ENCODE peak calls at places on chromosomes 6 and 20, in four cellular contexts. C, J, F and M are unnamed samples.

GRCh38 chr6:166620478-166621113 is 6.5 kb downstream of the RPS6KA2 start:
- DNase-seq in C (no peak), J (no peak), F (peak; percentile 6), M (no peak)

GRCh38 chr6:37279366-37280134 is 21.6 kb upstream of the TMEM217 start:
- DNase-seq in J (no peak), F (no peak), C (no peak), M (no peak)

GRCh38 chr20:36149469-36149868 is 5.1 kb upstream of the EPB41L1 start:
- DNase-seq in F (peak; percentile 59), C (no peak), J (no peak), M (no peak)

GRCh38 chr20:53579581-53580375 is 13.9 kb downstream of the ZNF217 start:
- DNase-seq in C (no peak), F (no peak), J (no peak), M (no peak)

GRCh38 chr6:143236151-143236788 is 175.6 kb downstream of the AIG1 start:
- DNase-seq in F (peak; percentile 58), C (peak; percentile 38), J (peak; percentile 15), M (no peak)

GRCh38 chr6:108804976-108805375 is 43.2 kb upstream of the ARMC2 start:
- DNase-seq in F (no peak), J (no peak), C (no peak), M (no peak)

GRCh38 chr6:28269492-28269891 is 2.5 kb downstream of the ZSCAN26 start:
- DNase-seq in J (no peak), F (no peak), C (no peak), M (no peak)

GRCh38 chr6:85403331-85404015 is 46.4 kb upstream of the NT5E start:
- DNase-seq in J (no peak), C (no peak), F (no peak), M (no peak)

GRCh38 chr20:32753731-32754130 is 8.5 kb upstream of the DNMT3B start:
- DNase-seq in F (no peak), C (no peak), J (no peak), M (no peak)

GRCh38 chr20:19056909-19057308 is 155.5 kb upstream of the SLC24A3 start:
- DNase-seq in J (no peak), F (no peak), C (no peak), M (no peak)

GRCh38 chr20:7851031-7851490 is 89.2 kb downstream of the HAO1 start:
- DNase-seq in J (no peak), F (no peak), C (no peak), M (no peak)

GRCh38 chr6:54602591-54602990 is 244.0 kb upstream of the FAM83B start:
- DNase-seq in J (no peak), C (no peak), F (no peak), M (no peak)

GRCh38 chr20:1833728-1834726 is 61.2 kb upstream of the SIRPA start:
- DNase-seq in J (no peak), C (no peak), F (no peak), M (no peak)

GRCh38 chr6:1856381-1856780 is 246.7 kb downstream of the FOXC1 start:
- DNase-seq in J (peak; percentile 30), C (no peak), F (peak; percentile 26), M (no peak)

GRCh38 chr6:37987008-37987407 is 167.5 kb downstream of the ZFAND3 start:
- DNase-seq in C (no peak), J (no peak), F (no peak), M (no peak)

GRCh38 chr20:46415773-46416172 is 9.4 kb upstream of the ELMO2 start:
- DNase-seq in F (no peak), C (no peak), J (no peak), M (no peak)

GRCh38 chr6:140970485-140970884 is 1162.2 kb upstream of the GJE1 start:
- DNase-seq in C (no peak), J (no peak), F (no peak), M (no peak)

GRCh38 chr20:58359441-58359840 is 29.6 kb upstream of the VAPB start:
- DNase-seq in J (no peak), C (no peak), F (no peak), M (no peak)

GRCh38 chr6:117272032-117272866 is 6.9 kb downstream of the VGLL2 start:
- DNase-seq in F (no peak), C (peak; percentile 33), J (no peak), M (no peak)

GRCh38 chr6:52667572-52667971 is 3.3 kb upstream of the TMEM14A start:
- DNase-seq in F (no peak), J (no peak), C (no peak), M (no peak)

GRCh38 chr20:39849664-39850063 is 839.4 kb downstream of the MAFB start:
- DNase-seq in J (peak; percentile 57), F (peak; percentile 86), C (no peak), M (no peak)

GRCh38 chr6:48071833-48072232 is 39.2 kb downstream of the PTCHD4 start:
- DNase-seq in F (no peak), J (no peak), C (no peak), M (no peak)

GRCh38 chr20:17885544-17885943 is 83.0 kb downstream of the SNX5 start:
- DNase-seq in C (no peak), F (no peak), J (no peak), M (no peak)

GRCh38 chr6:10595731-10596664 is 74.8 kb downstream of the GCNT2 start:
- DNase-seq in F (no peak), J (no peak), C (peak; percentile 66), M (no peak)

GRCh38 chr6:7201732-7202541 is 94.2 kb downstream of the RREB1 start:
- DNase-seq in J (no peak), F (no peak), C (no peak), M (no peak)

GRCh38 chr20:801678-802077 is 31.8 kb upstream of the FAM110A start:
- DNase-seq in J (no peak), F (no peak), C (no peak), M (no peak)

GRCh38 chr20:805713-806112 is 27.8 kb upstream of the FAM110A start:
- DNase-seq in J (no peak), F (no peak), C (no peak), M (no peak)
- H3K9me3 ChIP-seq in J (no peaks in the 10 kb centered on the region), F (no peaks in the 10 kb centered on the region), C (no peaks in the 10 kb centered on the region), M (peaks cover 3% of the 10 kb centered on the region)

GRCh38 chr20:21707999-21708737 is 2.7 kb downstream of the PAX1 start:
- DNase-seq in J (no peak), C (no peak), F (no peak), M (no peak)

GRCh38 chr20:21710863-21711431 is 5.5 kb downstream of the PAX1 start:
- DNase-seq in F (no peak), C (no peak), J (no peak), M (no peak)

GRCh38 chr20:21710341-21710740 is 4.9 kb downstream of the PAX1 start:
- DNase-seq in F (no peak), J (no peak), C (no peak), M (no peak)

GRCh38 chr20:21708738-21709534 is 3.5 kb downstream of the PAX1 start:
- DNase-seq in J (no peak), F (no peak), C (no peak), M (no peak)

GRCh38 chr20:21709535-21709904 is 4.1 kb downstream of the PAX1 start:
- DNase-seq in C (no peak), F (no peak), J (no peak), M (no peak)
- H3K9me3 ChIP-seq in C (no peaks in the 10 kb centered on the region), F (no peaks in the 10 kb centered on the region), J (no peaks in the 10 kb centered on the region), M (no peaks in the 10 kb centered on the region)

DNA sequence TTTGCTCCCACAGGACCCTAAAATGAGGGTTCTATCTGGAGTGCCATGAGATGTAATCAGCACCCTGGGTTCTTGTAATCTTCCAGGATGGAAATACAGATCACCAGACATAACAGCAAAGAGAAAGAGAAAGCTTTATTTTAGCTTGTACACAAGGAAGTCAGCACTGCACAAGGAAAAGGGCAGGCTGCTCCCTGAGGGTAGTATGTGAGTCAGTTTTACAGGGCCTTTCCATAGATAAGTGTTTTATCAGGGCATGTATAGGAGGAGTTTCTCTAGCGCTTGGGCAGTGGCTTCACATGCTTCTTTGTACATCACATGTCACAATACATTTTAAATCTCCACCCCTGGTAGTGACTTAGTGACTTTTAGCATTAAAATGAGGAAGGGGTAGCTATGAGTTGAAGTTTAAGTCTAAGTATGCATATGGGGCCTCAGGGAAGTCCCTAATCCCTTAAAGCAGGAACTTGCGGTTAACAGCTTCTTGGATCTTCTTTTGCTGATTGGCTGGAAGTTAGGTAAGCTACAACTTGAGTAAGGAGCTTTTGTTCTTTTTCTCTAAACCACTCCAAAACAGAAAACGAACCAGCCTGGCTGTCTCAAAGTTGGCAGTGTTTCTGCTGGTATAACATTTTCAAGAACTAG is 60.0 kb downstream of the MRAP2 start:
- DNase-seq in C (no peak), J (no peak), F (no peak), M (no peak)
- H3K9me3 ChIP-seq in C (no peaks in the 10 kb centered on the region), J (no peaks in the 10 kb centered on the region), F (no peaks in the 10 kb centered on the region), M (no peaks in the 10 kb centered on the region)

DNA sequence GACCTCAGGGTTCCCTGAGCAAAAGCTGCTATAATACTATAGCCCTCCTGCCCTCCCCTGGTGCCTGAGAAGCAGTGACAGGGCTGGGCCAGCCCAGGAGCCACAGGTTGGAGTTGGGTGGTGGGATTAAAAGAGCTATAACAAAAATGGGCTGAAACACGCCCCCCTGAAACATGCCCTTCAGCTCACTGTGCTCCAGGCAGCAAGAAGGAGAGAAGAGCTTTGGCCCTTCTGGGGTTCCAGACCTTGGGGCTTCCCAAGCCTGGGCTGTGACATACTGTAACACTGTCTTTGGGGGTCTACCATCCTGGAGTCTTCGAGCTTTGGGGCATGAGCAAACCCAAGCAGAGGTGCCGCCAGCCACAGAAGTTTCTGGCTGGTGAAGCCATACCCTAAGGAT is 129.2 kb downstream of the HTR1B start:
- DNase-seq in F (no peak), C (no peak), J (no peak), M (no peak)
- H3K9me3 ChIP-seq in F (no peaks in the 10 kb centered on the region), C (peaks cover 17% of the 10 kb centered on the region), J (no peaks in the 10 kb centered on the region), M (no peaks in the 10 kb centered on the region)

GRCh38 chr20:26347396-26347795 is 650.7 kb upstream of the ZNF337 start:
- DNase-seq in J (no peak), C (no peak), F (no peak), M (no peak)
- H3K9me3 ChIP-seq in J (no peaks in the 10 kb centered on the region), C (no peaks in the 10 kb centered on the region), F (no peaks in the 10 kb centered on the region), M (no peaks in the 10 kb centered on the region)

GRCh38 chr6:167702241-167702827 is 124.4 kb upstream of the AFDN start:
- DNase-seq in C (no peak), J (no peak), F (no peak), M (no peak)
- H3K9me3 ChIP-seq in C (no peaks in the 10 kb centered on the region), J (no peaks in the 10 kb centered on the region), F (no peaks in the 10 kb centered on the region), M (no peaks in the 10 kb centered on the region)

GRCh38 chr20:51301026-51301425 is 241.5 kb downstream of the NFATC2 start:
- DNase-seq in F (no peak), J (no peak), C (no peak), M (no peak)

GRCh38 chr20:51298141-51298540 is 244.4 kb downstream of the NFATC2 start:
- DNase-seq in F (no peak), J (no peak), C (no peak), M (no peak)

GRCh38 chr20:51299413-51299812 is 243.1 kb downstream of the NFATC2 start:
- DNase-seq in C (no peak), F (no peak), J (no peak), M (no peak)

GRCh38 chr20:51303731-51304670 is 238.5 kb downstream of the NFATC2 start:
- DNase-seq in F (no peak), J (no peak), C (no peak), M (no peak)

DNA sequence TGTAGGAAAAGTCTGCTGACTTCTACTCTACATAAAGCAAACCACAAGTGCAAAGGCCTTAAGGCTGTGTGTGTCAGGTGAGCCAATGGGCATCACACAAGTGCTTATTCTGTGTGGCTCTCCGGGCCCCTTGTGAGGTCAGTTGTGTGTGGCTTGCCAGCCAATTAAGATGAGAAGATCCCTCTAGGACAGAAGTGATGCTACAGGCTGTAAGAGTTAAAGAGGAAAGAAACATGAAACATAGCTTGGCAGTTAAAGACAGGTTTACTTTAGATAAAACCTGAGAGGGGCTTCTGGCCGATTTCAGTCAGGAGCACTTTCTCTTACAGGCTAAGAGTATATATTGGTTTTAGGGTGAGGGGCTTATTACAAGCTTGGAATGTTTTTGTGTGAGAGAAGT is 242.4 kb downstream of the NFATC2 start:
- DNase-seq in F (no peak), J (no peak), C (no peak), M (no peak)
- H3K9me3 ChIP-seq in F (no peaks in the 10 kb centered on the region), J (no peaks in the 10 kb centered on the region), C (peaks cover 33% of the 10 kb centered on the region), M (no peaks in the 10 kb centered on the region)